ENCODE peak calls at places on chromosomes 6 and 20, in eight cellular contexts. One of them, this sample, is unnamed.

GRCh38 chr20:49340161-49340966 is 62.5 kb upstream of the ZNFX1 start:
- DNase-seq in endothelial cell: no peak
- DNase-seq in gastrocnemius medialis: peak; percentile 48
- DNase-seq in globus pallidus: no peak
- DNase-seq in lung: no peak
- DNase-seq in naive thymus-derived CD8-positive, alpha-beta T cell: no peak
- DNase-seq in breast epithelium: no peak
- DNase-seq in Caki2: no peak
- DNase-seq in this sample: peak; percentile 78

GRCh38 chr6:3962897-3963296 is 113.7 kb downstream of the FAM50B start:
- DNase-seq in lung: no peak
- DNase-seq in endothelial cell: no peak
- DNase-seq in breast epithelium: no peak
- DNase-seq in Caki2: peak; percentile 24
- DNase-seq in globus pallidus: no peak
- DNase-seq in gastrocnemius medialis: no peak
- DNase-seq in naive thymus-derived CD8-positive, alpha-beta T cell: no peak
- DNase-seq in this sample: no peak

GRCh38 chr6:98458713-98459112 is 375.7 kb upstream of the POU3F2 start:
- DNase-seq in naive thymus-derived CD8-positive, alpha-beta T cell: no peak
- DNase-seq in lung: no peak
- DNase-seq in endothelial cell: no peak
- DNase-seq in breast epithelium: no peak
- DNase-seq in Caki2: no peak
- DNase-seq in gastrocnemius medialis: no peak
- DNase-seq in globus pallidus: peak; percentile 85
- DNase-seq in this sample: no peak

GRCh38 chr20:63973636-63974401 is 4.1 kb upstream of the ZNF512B start:
- DNase-seq in endothelial cell: peak; percentile 97
- DNase-seq in gastrocnemius medialis: peak; percentile 69
- DNase-seq in globus pallidus: peak; percentile 79
- DNase-seq in lung: peak; percentile 87
- DNase-seq in naive thymus-derived CD8-positive, alpha-beta T cell: peak; percentile 57
- DNase-seq in breast epithelium: peak; percentile 76
- DNase-seq in Caki2: peak; percentile 86
- DNase-seq in this sample: peak; percentile 85

GRCh38 chr6:70375166-70375565 is 38.1 kb upstream of the FAM135A start:
- DNase-seq in gastrocnemius medialis: no peak
- DNase-seq in lung: no peak
- DNase-seq in breast epithelium: no peak
- DNase-seq in endothelial cell: no peak
- DNase-seq in Caki2: peak; percentile 35
- DNase-seq in naive thymus-derived CD8-positive, alpha-beta T cell: no peak
- DNase-seq in globus pallidus: no peak
- DNase-seq in this sample: no peak

GRCh38 chr6:41425511-41425910 is 90.1 kb downstream of the NCR2 start:
- DNase-seq in lung: no peak
- DNase-seq in Caki2: no peak
- DNase-seq in gastrocnemius medialis: no peak
- DNase-seq in breast epithelium: no peak
- DNase-seq in globus pallidus: no peak
- DNase-seq in naive thymus-derived CD8-positive, alpha-beta T cell: no peak
- DNase-seq in endothelial cell: no peak
- DNase-seq in this sample: no peak

GRCh38 chr6:169283924-169284323 is 30.3 kb upstream of the THBS2 start:
- DNase-seq in naive thymus-derived CD8-positive, alpha-beta T cell: no peak
- DNase-seq in lung: no peak
- DNase-seq in globus pallidus: no peak
- DNase-seq in breast epithelium: no peak
- DNase-seq in Caki2: no peak
- DNase-seq in gastrocnemius medialis: no peak
- DNase-seq in endothelial cell: no peak
- DNase-seq in this sample: no peak

GRCh38 chr20:18005170-18005989 is 36.6 kb downstream of the MGME1 start:
- DNase-seq in endothelial cell: no peak
- DNase-seq in breast epithelium: no peak
- DNase-seq in naive thymus-derived CD8-positive, alpha-beta T cell: no peak
- DNase-seq in lung: no peak
- DNase-seq in gastrocnemius medialis: no peak
- DNase-seq in globus pallidus: no peak
- DNase-seq in Caki2: peak; percentile 62
- DNase-seq in this sample: no peak

GRCh38 chr6:155030148-155030720 is 35.1 kb downstream of the TIAM2 start:
- DNase-seq in lung: no peak
- DNase-seq in globus pallidus: no peak
- DNase-seq in naive thymus-derived CD8-positive, alpha-beta T cell: no peak
- DNase-seq in gastrocnemius medialis: no peak
- DNase-seq in endothelial cell: no peak
- DNase-seq in breast epithelium: no peak
- DNase-seq in Caki2: no peak
- DNase-seq in this sample: no peak

GRCh38 chr6:131210469-131210868 is 75.2 kb downstream of the AKAP7 start:
- DNase-seq in globus pallidus: no peak
- DNase-seq in gastrocnemius medialis: no peak
- DNase-seq in naive thymus-derived CD8-positive, alpha-beta T cell: no peak
- DNase-seq in Caki2: no peak
- DNase-seq in endothelial cell: no peak
- DNase-seq in lung: no peak
- DNase-seq in breast epithelium: no peak
- DNase-seq in this sample: no peak

GRCh38 chr6:307874-308273 is 15.6 kb downstream of the DUSP22 start:
- DNase-seq in globus pallidus: no peak
- DNase-seq in breast epithelium: no peak
- DNase-seq in gastrocnemius medialis: no peak
- DNase-seq in naive thymus-derived CD8-positive, alpha-beta T cell: no peak
- DNase-seq in lung: no peak
- DNase-seq in Caki2: no peak
- DNase-seq in endothelial cell: no peak
- DNase-seq in this sample: no peak

GRCh38 chr6:47288245-47289090 is 21.2 kb downstream of the TNFRSF21 start:
- DNase-seq in Caki2: no peak
- DNase-seq in endothelial cell: no peak
- DNase-seq in lung: no peak
- DNase-seq in naive thymus-derived CD8-positive, alpha-beta T cell: no peak
- DNase-seq in gastrocnemius medialis: no peak
- DNase-seq in globus pallidus: no peak
- DNase-seq in breast epithelium: no peak
- DNase-seq in this sample: peak; percentile 65

GRCh38 chr6:11460837-11461661 is 76.5 kb upstream of the TMEM170B start:
- DNase-seq in naive thymus-derived CD8-positive, alpha-beta T cell: no peak
- DNase-seq in lung: no peak
- DNase-seq in Caki2: no peak
- DNase-seq in globus pallidus: no peak
- DNase-seq in breast epithelium: no peak
- DNase-seq in gastrocnemius medialis: no peak
- DNase-seq in endothelial cell: no peak
- DNase-seq in this sample: no peak

GRCh38 chr20:20627471-20627870 is 85.0 kb downstream of the RALGAPA2 start:
- DNase-seq in Caki2: no peak
- DNase-seq in breast epithelium: no peak
- DNase-seq in lung: no peak
- DNase-seq in endothelial cell: no peak
- DNase-seq in globus pallidus: no peak
- DNase-seq in gastrocnemius medialis: no peak
- DNase-seq in naive thymus-derived CD8-positive, alpha-beta T cell: no peak
- DNase-seq in this sample: no peak

GRCh38 chr6:68677119-68677518 is 42.0 kb downstream of the ADGRB3 start:
- DNase-seq in endothelial cell: no peak
- DNase-seq in globus pallidus: no peak
- DNase-seq in naive thymus-derived CD8-positive, alpha-beta T cell: no peak
- DNase-seq in gastrocnemius medialis: no peak
- DNase-seq in Caki2: no peak
- DNase-seq in lung: no peak
- DNase-seq in breast epithelium: no peak
- DNase-seq in this sample: no peak

GRCh38 chr6:18343741-18344140 is 43.4 kb upstream of the RNF144B start:
- DNase-seq in Caki2: peak; percentile 21
- DNase-seq in endothelial cell: no peak
- DNase-seq in lung: no peak
- DNase-seq in globus pallidus: no peak
- DNase-seq in naive thymus-derived CD8-positive, alpha-beta T cell: no peak
- DNase-seq in breast epithelium: no peak
- DNase-seq in gastrocnemius medialis: no peak
- DNase-seq in this sample: no peak

GRCh38 chr6:164967102-164967501 is 342.3 kb downstream of the C6orf118 start:
- DNase-seq in endothelial cell: peak; percentile 40
- DNase-seq in gastrocnemius medialis: no peak
- DNase-seq in breast epithelium: no peak
- DNase-seq in globus pallidus: no peak
- DNase-seq in Caki2: no peak
- DNase-seq in lung: no peak
- DNase-seq in naive thymus-derived CD8-positive, alpha-beta T cell: no peak
- DNase-seq in this sample: no peak

GRCh38 chr6:57423468-57423867 is 106.0 kb downstream of the PRIM2 start:
- DNase-seq in lung: no peak
- DNase-seq in gastrocnemius medialis: no peak
- DNase-seq in naive thymus-derived CD8-positive, alpha-beta T cell: no peak
- DNase-seq in globus pallidus: no peak
- DNase-seq in endothelial cell: no peak
- DNase-seq in Caki2: no peak
- DNase-seq in breast epithelium: no peak
- DNase-seq in this sample: peak; percentile 65

GRCh38 chr6:33018904-33019303 is 9.5 kb upstream of the HLA-DOA start:
- DNase-seq in globus pallidus: peak; percentile 75
- DNase-seq in gastrocnemius medialis: peak; percentile 43
- DNase-seq in Caki2: no peak
- DNase-seq in lung: peak; percentile 86
- DNase-seq in naive thymus-derived CD8-positive, alpha-beta T cell: no peak
- DNase-seq in endothelial cell: no peak
- DNase-seq in breast epithelium: peak; percentile 35
- DNase-seq in this sample: no peak

GRCh38 chr20:22101606-22102005 is 396.1 kb downstream of the PAX1 start:
- DNase-seq in gastrocnemius medialis: no peak
- DNase-seq in endothelial cell: no peak
- DNase-seq in breast epithelium: no peak
- DNase-seq in lung: no peak
- DNase-seq in globus pallidus: no peak
- DNase-seq in Caki2: no peak
- DNase-seq in naive thymus-derived CD8-positive, alpha-beta T cell: no peak
- DNase-seq in this sample: no peak